ENCODE peak calls at places on chromosome 13, in seven cellular contexts. One of them, this sample, is unnamed.
A peak's percentile ranks its signal among the peaks of the same experiment; 100 is the strongest.

GRCh38 chr13:99208845-99209527 is 8.3 kb downstream of the UBAC2 start:
- DNase-seq in lower leg skin: no peak
- DNase-seq in uterus: no peak
- DNase-seq in A549: no peak
- DNase-seq in stomach: no peak
- DNase-seq in heart left ventricle: no peak
- DNase-seq in Peyer's patch: no peak
- DNase-seq in this sample: no peak

GRCh38 chr13:33634526-33635111 is 183.3 kb upstream of the RFC3 start:
- DNase-seq in lower leg skin: no peak
- DNase-seq in uterus: no peak
- DNase-seq in A549: no peak
- DNase-seq in stomach: no peak
- DNase-seq in heart left ventricle: peak; percentile 43
- DNase-seq in Peyer's patch: no peak
- DNase-seq in this sample: peak; percentile 71

GRCh38 chr13:50378513-50378970 is 363.3 kb downstream of the KCNRG start:
- DNase-seq in lower leg skin: no peak
- DNase-seq in uterus: no peak
- DNase-seq in A549: no peak
- DNase-seq in stomach: no peak
- DNase-seq in heart left ventricle: no peak
- DNase-seq in Peyer's patch: no peak
- DNase-seq in this sample: no peak

GRCh38 chr13:39766464-39767167 is 111.2 kb downstream of the COG6 start:
- DNase-seq in lower leg skin: no peak
- DNase-seq in uterus: peak; percentile 30
- DNase-seq in A549: no peak
- DNase-seq in stomach: no peak
- DNase-seq in heart left ventricle: no peak
- DNase-seq in Peyer's patch: no peak
- DNase-seq in this sample: no peak

GRCh38 chr13:93700115-93700514 is 473.5 kb downstream of the GPC6 start:
- DNase-seq in lower leg skin: no peak
- DNase-seq in uterus: no peak
- DNase-seq in A549: no peak
- DNase-seq in stomach: no peak
- DNase-seq in heart left ventricle: no peak
- DNase-seq in Peyer's patch: no peak
- DNase-seq in this sample: no peak

GRCh38 chr13:27496006-27496405 is 45.6 kb upstream of the MTIF3 start:
- DNase-seq in lower leg skin: no peak
- DNase-seq in uterus: no peak
- DNase-seq in A549: no peak
- DNase-seq in stomach: no peak
- DNase-seq in heart left ventricle: no peak
- DNase-seq in Peyer's patch: no peak
- DNase-seq in this sample: no peak

GRCh38 chr13:34247596-34247995 is 429.6 kb downstream of the RFC3 start:
- DNase-seq in lower leg skin: no peak
- DNase-seq in uterus: no peak
- DNase-seq in A549: no peak
- DNase-seq in stomach: no peak
- DNase-seq in heart left ventricle: no peak
- DNase-seq in Peyer's patch: no peak
- DNase-seq in this sample: no peak

GRCh38 chr13:103067751-103068563 is 1.7 kb upstream of the SLC10A2 start:
- DNase-seq in lower leg skin: no peak
- DNase-seq in uterus: no peak
- DNase-seq in A549: no peak
- DNase-seq in stomach: no peak
- DNase-seq in heart left ventricle: no peak
- DNase-seq in Peyer's patch: peak; percentile 85
- DNase-seq in this sample: no peak

GRCh38 chr13:45490068-45490467 is 25.3 kb downstream of the COG3 start:
- DNase-seq in lower leg skin: no peak
- DNase-seq in uterus: no peak
- DNase-seq in A549: peak; percentile 9
- DNase-seq in stomach: no peak
- DNase-seq in heart left ventricle: no peak
- DNase-seq in Peyer's patch: no peak
- DNase-seq in this sample: no peak

GRCh38 chr13:80259159-80259558 is 81.8 kb downstream of the SPRY2 start:
- DNase-seq in lower leg skin: no peak
- DNase-seq in uterus: no peak
- DNase-seq in A549: no peak
- DNase-seq in stomach: no peak
- DNase-seq in heart left ventricle: no peak
- DNase-seq in Peyer's patch: peak; percentile 55
- DNase-seq in this sample: no peak

GRCh38 chr13:74641586-74641985 is 507.4 kb upstream of the KLF12 start:
- DNase-seq in lower leg skin: no peak
- DNase-seq in uterus: no peak
- DNase-seq in A549: no peak
- DNase-seq in stomach: no peak
- DNase-seq in heart left ventricle: no peak
- DNase-seq in Peyer's patch: no peak
- DNase-seq in this sample: no peak

GRCh38 chr13:71867101-71867814 is at the start of gene DACH1:
- DNase-seq in lower leg skin: no peak
- DNase-seq in uterus: peak; percentile 41
- DNase-seq in A549: peak; percentile 3
- DNase-seq in stomach: peak; percentile 28
- DNase-seq in heart left ventricle: peak; percentile 68
- DNase-seq in Peyer's patch: peak; percentile 79
- DNase-seq in this sample: no peak

GRCh38 chr13:113582841-113583631 is 1.5 kb upstream of the TFDP1 start:
- DNase-seq in lower leg skin: no peak
- DNase-seq in uterus: no peak
- DNase-seq in A549: no peak
- DNase-seq in stomach: peak; percentile 22
- DNase-seq in heart left ventricle: no peak
- DNase-seq in Peyer's patch: peak; percentile 70
- DNase-seq in this sample: peak; percentile 28

GRCh38 chr13:113726961-113727411 is 32.0 kb upstream of the TMEM255B start:
- DNase-seq in lower leg skin: no peak
- DNase-seq in uterus: no peak
- DNase-seq in A549: no peak
- DNase-seq in stomach: no peak
- DNase-seq in heart left ventricle: no peak
- DNase-seq in Peyer's patch: peak; percentile 50
- DNase-seq in this sample: no peak

GRCh38 chr13:80224468-80224867 is 116.5 kb downstream of the SPRY2 start:
- DNase-seq in lower leg skin: no peak
- DNase-seq in uterus: no peak
- DNase-seq in A549: no peak
- DNase-seq in stomach: no peak
- DNase-seq in heart left ventricle: no peak
- DNase-seq in Peyer's patch: no peak
- DNase-seq in this sample: no peak

GRCh38 chr13:67353891-67354459 is 123.8 kb upstream of the PCDH9 start:
- DNase-seq in lower leg skin: no peak
- DNase-seq in uterus: no peak
- DNase-seq in A549: no peak
- DNase-seq in stomach: no peak
- DNase-seq in heart left ventricle: no peak
- DNase-seq in Peyer's patch: no peak
- DNase-seq in this sample: no peak

GRCh38 chr13:98509271-98510155 is 67.4 kb downstream of the STK24 start:
- DNase-seq in lower leg skin: peak; percentile 83
- DNase-seq in uterus: peak; percentile 56
- DNase-seq in A549: peak; percentile 76
- DNase-seq in stomach: peak; percentile 66
- DNase-seq in heart left ventricle: peak; percentile 74
- DNase-seq in Peyer's patch: peak; percentile 73
- DNase-seq in this sample: no peak

GRCh38 chr13:81304121-81304659 is 963.3 kb upstream of the SPRY2 start:
- DNase-seq in lower leg skin: no peak
- DNase-seq in uterus: no peak
- DNase-seq in A549: no peak
- DNase-seq in stomach: no peak
- DNase-seq in heart left ventricle: no peak
- DNase-seq in Peyer's patch: no peak
- DNase-seq in this sample: no peak

GRCh38 chr13:39895254-39895653 is 239.8 kb downstream of the COG6 start:
- DNase-seq in lower leg skin: no peak
- DNase-seq in uterus: no peak
- DNase-seq in A549: no peak
- DNase-seq in stomach: no peak
- DNase-seq in heart left ventricle: no peak
- DNase-seq in Peyer's patch: no peak
- DNase-seq in this sample: no peak

GRCh38 chr13:106385669-106386068 is 149.8 kb downstream of the EFNB2 start:
- DNase-seq in lower leg skin: no peak
- DNase-seq in uterus: no peak
- DNase-seq in A549: no peak
- DNase-seq in stomach: no peak
- DNase-seq in heart left ventricle: no peak
- DNase-seq in Peyer's patch: no peak
- DNase-seq in this sample: no peak
- TF ChIP-seq CTCF in lower leg skin: no peak
- TF ChIP-seq CTCF in uterus: no peak
- TF ChIP-seq CTCF in A549: no peak
- TF ChIP-seq CTCF in stomach: no peak
- TF ChIP-seq CTCF in heart left ventricle: no peak
- TF ChIP-seq CTCF in Peyer's patch: no peak
- TF ChIP-seq CTCF in this sample: no peak

GRCh38 chr13:25377244-25377962 is 5.6 kb downstream of the ATP8A2 start:
- DNase-seq in lower leg skin: no peak
- DNase-seq in uterus: no peak
- DNase-seq in A549: no peak
- DNase-seq in stomach: no peak
- DNase-seq in heart left ventricle: no peak
- DNase-seq in Peyer's patch: no peak
- DNase-seq in this sample: no peak

GRCh38 chr13:25371158-25371557 is 616 bp upstream of the ATP8A2 start:
- DNase-seq in lower leg skin: no peak
- DNase-seq in uterus: no peak
- DNase-seq in A549: no peak
- DNase-seq in stomach: no peak
- DNase-seq in heart left ventricle: no peak
- DNase-seq in Peyer's patch: no peak
- DNase-seq in this sample: no peak

GRCh38 chr13:25371608-25372274 is at the start of gene ATP8A2:
- DNase-seq in lower leg skin: no peak
- DNase-seq in uterus: no peak
- DNase-seq in A549: no peak
- DNase-seq in stomach: no peak
- DNase-seq in heart left ventricle: no peak
- DNase-seq in Peyer's patch: no peak
- DNase-seq in this sample: no peak

GRCh38 chr13:25375727-25376358 is 4.1 kb downstream of the ATP8A2 start:
- DNase-seq in lower leg skin: peak; percentile 21
- DNase-seq in uterus: no peak
- DNase-seq in A549: peak; percentile 25
- DNase-seq in stomach: no peak
- DNase-seq in heart left ventricle: no peak
- DNase-seq in Peyer's patch: no peak
- DNase-seq in this sample: no peak

DNA sequence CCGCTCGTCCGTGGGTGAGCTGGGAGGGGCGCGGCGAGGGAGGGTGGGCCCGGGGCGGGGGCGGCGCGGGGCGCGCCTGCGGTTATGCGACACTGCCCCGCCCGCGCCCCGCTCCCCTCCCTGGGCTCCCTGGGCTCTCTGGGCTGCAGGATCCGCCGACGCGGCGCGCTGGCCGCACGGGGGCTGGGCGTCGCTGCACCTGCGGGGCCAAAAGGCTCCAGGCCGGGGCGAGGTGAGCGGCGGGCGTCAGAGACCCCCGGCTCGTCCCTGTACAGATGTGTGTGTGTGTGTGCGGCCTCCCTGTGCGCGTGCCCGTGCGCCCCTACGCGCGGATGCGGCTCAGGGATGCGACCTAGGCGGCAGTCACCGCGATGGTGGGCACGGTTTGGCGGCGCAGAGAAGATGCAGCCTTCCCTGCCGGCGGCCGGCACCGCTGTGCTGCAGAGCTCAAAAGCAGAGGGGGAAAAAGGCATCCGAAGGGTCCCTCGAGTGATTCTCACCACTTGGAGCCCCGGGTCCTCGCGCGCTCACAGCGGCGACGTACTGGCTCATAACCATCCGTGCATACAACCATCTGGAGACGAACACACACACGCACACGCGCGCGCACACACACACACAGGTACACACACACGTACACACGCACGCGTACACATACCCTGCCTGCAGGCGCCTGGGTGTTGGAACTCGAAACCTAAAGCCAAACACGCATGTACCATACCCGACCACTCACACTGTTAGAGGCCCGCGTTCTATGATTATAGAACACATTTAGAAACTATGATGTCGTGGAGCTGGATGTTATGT is 704 bp downstream of the ATP8A2 start:
- DNase-seq in lower leg skin: no peak
- DNase-seq in uterus: no peak
- DNase-seq in A549: no peak
- DNase-seq in stomach: no peak
- DNase-seq in heart left ventricle: no peak
- DNase-seq in Peyer's patch: no peak
- DNase-seq in this sample: no peak
- H3K4me3 ChIP-seq in lower leg skin: no peak overlapping the region
- H3K4me3 ChIP-seq in uterus: no peak overlapping the region
- H3K4me3 ChIP-seq in A549: peak overlapping the region; percentile 51
- H3K4me3 ChIP-seq in stomach: peak overlapping the region; percentile 56
- H3K4me3 ChIP-seq in heart left ventricle: peak overlapping the region; percentile 20
- H3K4me3 ChIP-seq in Peyer's patch: peak overlapping the region; percentile 42
- H3K4me3 ChIP-seq in this sample: no peak overlapping the region

GRCh38 chr13:24865158-24865557 is 101.2 kb downstream of the RNF17 start:
- DNase-seq in lower leg skin: no peak
- DNase-seq in uterus: no peak
- DNase-seq in A549: no peak
- DNase-seq in stomach: no peak
- DNase-seq in heart left ventricle: no peak
- DNase-seq in Peyer's patch: no peak
- DNase-seq in this sample: no peak
- TF ChIP-seq CTCF in lower leg skin: no peak
- TF ChIP-seq CTCF in uterus: no peak
- TF ChIP-seq CTCF in A549: peak; percentile 31
- TF ChIP-seq CTCF in stomach: no peak
- TF ChIP-seq CTCF in heart left ventricle: peak; percentile 28
- TF ChIP-seq CTCF in Peyer's patch: peak; percentile 37
- TF ChIP-seq CTCF in this sample: no peak

DNA sequence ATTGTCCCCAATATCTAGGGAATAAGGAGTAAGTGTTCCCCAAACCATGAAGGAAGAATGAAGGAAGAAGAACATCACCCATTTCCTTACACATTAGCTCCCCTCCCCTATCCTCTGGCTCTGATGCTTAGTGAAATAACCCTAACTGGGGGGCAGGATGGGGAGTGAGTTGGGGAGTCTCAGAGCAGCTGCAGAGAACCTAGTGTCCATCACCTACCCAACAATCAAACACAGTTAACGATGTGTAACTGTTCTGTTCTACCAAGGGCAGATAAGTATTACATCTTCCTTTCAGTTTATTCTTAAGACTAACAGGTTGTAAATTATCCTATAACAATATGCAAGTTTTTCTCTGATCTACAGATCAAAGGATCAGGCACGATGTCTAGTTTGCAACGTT is 12.8 kb downstream of the ELF1 start:
- DNase-seq in lower leg skin: no peak
- DNase-seq in uterus: no peak
- DNase-seq in A549: no peak
- DNase-seq in stomach: no peak
- DNase-seq in heart left ventricle: no peak
- DNase-seq in Peyer's patch: no peak
- DNase-seq in this sample: no peak
- H3K4me3 ChIP-seq in lower leg skin: no peak overlapping the region
- H3K4me3 ChIP-seq in uterus: no peak overlapping the region
- H3K4me3 ChIP-seq in A549: no peak overlapping the region
- H3K4me3 ChIP-seq in stomach: no peak overlapping the region
- H3K4me3 ChIP-seq in heart left ventricle: no peak overlapping the region
- H3K4me3 ChIP-seq in Peyer's patch: peak overlapping the region; percentile 4
- H3K4me3 ChIP-seq in this sample: no peak overlapping the region

GRCh38 chr13:90420683-90421082 is 926.8 kb upstream of the MIR17HG start:
- DNase-seq in lower leg skin: no peak
- DNase-seq in uterus: no peak
- DNase-seq in A549: no peak
- DNase-seq in stomach: no peak
- DNase-seq in heart left ventricle: no peak
- DNase-seq in Peyer's patch: no peak
- DNase-seq in this sample: no peak
- TF ChIP-seq CTCF in lower leg skin: no peak
- TF ChIP-seq CTCF in uterus: no peak
- TF ChIP-seq CTCF in A549: no peak
- TF ChIP-seq CTCF in stomach: no peak
- TF ChIP-seq CTCF in heart left ventricle: peak; percentile 21
- TF ChIP-seq CTCF in Peyer's patch: no peak
- TF ChIP-seq CTCF in this sample: no peak